ENCODE peak calls at places on chromosomes 16 and 17, in nine cellular contexts. G, I, N, X, L, B, U, R and E are unnamed samples.

GRCh38 chr17:41571561-41572434 is at the start of gene KRT9:
- DNase-seq in G (no peak), I (no peak), N (no peak), X (no peak), L (no peak), B (no peak), U (no peak), R (no peak), E (no peak)

GRCh38 chr16:31050280-31051030 is 17.1 kb downstream of the STX4 start:
- DNase-seq in G (no peak), I (no peak), N (no peak), X (no peak), L (no peak), B (no peak), U (no peak), R (no peak), E (no peak)

GRCh38 chr16:56747486-56748045 is 17.6 kb downstream of the NUP93 start:
- DNase-seq in G (no peak), I (no peak), N (no peak), X (no peak), L (peak; percentile 26), B (no peak), U (no peak), R (peak; percentile 34), E (no peak)

GRCh38 chr17:9052921-9053320 is 31.6 kb downstream of the NTN1 start:
- DNase-seq in G (no peak), I (no peak), N (no peak), X (no peak), L (peak; percentile 61), B (no peak), U (no peak), R (no peak), E (no peak)

GRCh38 chr16:85888405-85889331 is 10.3 kb upstream of the IRF8 start:
- DNase-seq in G (no peak), I (no peak), N (no peak), X (no peak), L (peak; percentile 49), B (peak; percentile 41), U (no peak), R (peak; percentile 60), E (no peak)

GRCh38 chr16:9012330-9012729 is 48.6 kb upstream of the USP7 start:
- DNase-seq in G (no peak), I (no peak), N (no peak), X (no peak), L (peak; percentile 28), B (no peak), U (no peak), R (no peak), E (no peak)

GRCh38 chr16:84603115-84603816 is 14.6 kb downstream of the COTL1 start:
- DNase-seq in G (peak; percentile 61), I (peak; percentile 91), N (no peak), X (no peak), L (peak; percentile 94), B (peak; percentile 90), U (peak; percentile 55), R (peak; percentile 98), E (no peak)

GRCh38 chr16:84281077-84281476 is 13.6 kb upstream of the WFDC1 start:
- DNase-seq in G (no peak), I (no peak), N (no peak), X (no peak), L (no peak), B (no peak), U (peak; percentile 78), R (no peak), E (peak; percentile 68)

DNA sequence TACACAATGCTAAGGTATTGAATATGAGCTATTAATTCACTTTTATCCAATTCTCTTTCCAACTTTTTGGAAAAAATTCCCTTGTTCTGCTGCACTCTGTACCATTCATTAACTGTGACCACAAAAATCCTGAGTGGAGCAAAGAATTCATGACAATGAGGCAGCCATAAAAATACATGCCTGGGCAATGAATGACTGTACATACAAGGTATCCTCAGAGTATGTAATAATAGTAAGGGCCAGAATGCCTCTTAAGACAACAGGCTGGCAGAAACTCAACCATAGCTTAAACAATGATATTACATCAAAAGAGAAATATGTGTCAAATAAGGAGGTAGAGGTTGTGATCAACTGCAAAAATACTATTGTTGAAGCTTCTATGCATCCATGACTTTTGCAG is 74.7 kb upstream of the CA10 start:
- DNase-seq in G (no peak), I (no peak), N (no peak), X (no peak), L (peak; percentile 2), B (no peak), U (no peak), R (no peak), E (no peak)
- H3K4me3 ChIP-seq in G (no peak overlapping the region), I (no peak overlapping the region), N (no peak overlapping the region), X (no peak overlapping the region), L (no peak overlapping the region), B (no peak overlapping the region), U (no peak overlapping the region), R (no peak overlapping the region), E (no peak overlapping the region)

DNA sequence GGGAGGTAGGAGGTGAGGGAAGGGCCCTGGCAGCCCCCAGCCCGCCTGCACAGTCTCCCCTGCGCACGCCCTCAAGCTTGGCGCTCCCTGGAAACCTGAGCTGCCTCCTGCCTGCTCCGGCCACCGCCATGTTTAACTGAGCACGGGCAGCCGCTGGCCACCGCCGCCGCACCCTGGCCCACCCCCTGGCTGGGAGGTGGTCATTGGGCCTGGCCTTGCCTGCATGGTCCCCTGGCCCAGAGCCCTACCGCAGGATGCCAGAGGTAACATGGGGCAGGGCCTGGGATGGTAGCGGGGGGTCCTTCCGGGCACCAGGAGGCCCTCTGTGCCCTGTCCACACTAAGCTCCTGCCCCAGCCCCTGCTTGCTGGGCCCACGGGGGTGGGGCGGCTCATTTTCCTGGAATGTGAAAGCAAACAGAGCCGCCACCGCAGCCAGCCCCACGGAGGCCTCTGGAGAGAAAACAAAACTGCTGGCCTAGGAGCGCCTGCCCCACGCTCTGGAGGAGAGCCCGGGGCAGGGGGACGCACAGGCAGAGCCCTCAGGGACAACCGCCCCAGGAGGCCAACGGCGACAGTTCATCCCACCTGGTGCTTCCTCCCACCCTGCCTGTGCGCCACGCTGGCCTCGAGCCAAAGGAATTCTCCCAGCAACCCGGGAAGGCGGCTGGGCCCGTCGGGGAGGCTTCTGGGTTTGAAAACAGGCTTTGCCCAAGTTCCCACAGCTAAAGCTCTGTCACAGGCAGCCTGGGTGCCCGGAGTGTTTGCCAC is 8.9 kb downstream of the NHERF2 start:
- DNase-seq in G (peak; percentile 97), I (peak; percentile 57), N (no peak), X (no peak), L (peak; percentile 97), B (no peak), U (no peak), R (peak; percentile 93), E (no peak)
- H3K4me3 ChIP-seq in G (no peak overlapping the region), I (peak overlapping the region; percentile 33), N (no peak overlapping the region), X (no peak overlapping the region), L (peak overlapping the region; percentile 28), B (peak overlapping the region; percentile 29), U (no peak overlapping the region), R (no peak overlapping the region), E (no peak overlapping the region)

GRCh38 chr17:50899559-50900319 is 33.6 kb upstream of the TOB1 start:
- DNase-seq in G (no peak), I (no peak), N (no peak), X (no peak), L (no peak), B (no peak), U (no peak), R (no peak), E (no peak)
- H3K4me3 ChIP-seq in G (no peak overlapping the region), I (no peak overlapping the region), N (no peak overlapping the region), X (no peak overlapping the region), L (no peak overlapping the region), B (no peak overlapping the region), U (no peak overlapping the region), R (no peak overlapping the region), E (no peak overlapping the region)

DNA sequence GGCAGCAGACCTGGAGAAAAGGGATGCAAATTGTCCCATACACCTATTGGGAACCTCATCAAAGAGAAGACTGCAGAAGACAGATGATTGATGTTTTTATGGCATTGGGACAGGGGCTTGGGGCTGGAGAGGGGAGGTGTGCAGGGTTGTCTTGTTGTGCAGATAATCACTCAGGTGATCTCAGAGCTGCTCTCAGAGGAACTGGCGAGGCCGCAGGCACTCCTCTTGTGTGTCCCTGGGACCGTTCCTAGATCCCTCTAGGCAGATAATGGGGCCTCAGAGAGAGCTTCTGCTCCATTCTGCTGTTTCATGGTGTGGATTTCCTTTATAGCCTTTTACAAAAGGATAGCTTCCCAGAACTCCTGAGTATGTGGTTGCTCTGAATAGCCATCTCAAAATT is 1.6 kb downstream of the RNF213 start:
- DNase-seq in G (no peak), I (no peak), N (no peak), X (no peak), L (no peak), B (no peak), U (no peak), R (no peak), E (no peak)
- H3K4me3 ChIP-seq in G (no peak overlapping the region), I (peak overlapping the region; percentile 89), N (peak overlapping the region; percentile 64), X (peak overlapping the region; percentile 75), L (no peak overlapping the region), B (peak overlapping the region; percentile 82), U (no peak overlapping the region), R (no peak overlapping the region), E (peak overlapping the region; percentile 84)